ENCODE peak calls at places on chromosome 4, in seven cellular contexts. Q, J, T, E, F, V and H are unnamed samples.

GRCh38 chr4:53497446-53498069 is 93.7 kb downstream of the LNX1 start:
- DNase-seq in V (peak; percentile 33), J (peak; percentile 59), E (peak; percentile 76), F (no peak), T (peak; percentile 26), Q (no peak), H (no peak)

GRCh38 chr4:43471950-43472349 is 579.4 kb downstream of the GRXCR1 start:
- DNase-seq in J (no peak), F (no peak), V (no peak), Q (no peak), T (no peak), E (peak; percentile 16), H (no peak)

GRCh38 chr4:51831133-51831532 is 11.8 kb upstream of the DCUN1D4 start:
- DNase-seq in E (peak; percentile 68), V (peak; percentile 45), Q (no peak), F (peak; percentile 37), J (peak; percentile 51), T (peak; percentile 34), H (no peak)

GRCh38 chr4:89539374-89539773 is 231.8 kb upstream of the GPRIN3 start:
- DNase-seq in V (no peak), E (peak; percentile 73), F (no peak), J (peak; percentile 93), Q (no peak), T (no peak), H (peak; percentile 78)

GRCh38 chr4:94714761-94715160 is 43.0 kb upstream of the BMPR1B start:
- DNase-seq in Q (no peak), F (no peak), V (no peak), J (peak; percentile 74), T (no peak), E (peak; percentile 91), H (peak; percentile 87)

GRCh38 chr4:14257903-14258302 is 630.4 kb upstream of the BOD1L1 start:
- DNase-seq in V (no peak), T (no peak), J (no peak), Q (no peak), F (no peak), E (no peak), H (no peak)

GRCh38 chr4:67680568-67681222 is 20.3 kb downstream of the UBA6 start:
- DNase-seq in T (no peak), Q (no peak), E (peak; percentile 78), J (peak; percentile 31), V (no peak), F (no peak), H (peak; percentile 20)

GRCh38 chr4:80134936-80135701 is 62.1 kb upstream of the ANTXR2 start:
- DNase-seq in Q (no peak), F (no peak), T (no peak), V (no peak), J (peak; percentile 42), E (no peak), H (peak; percentile 10)

GRCh38 chr4:173801876-173802713 is 272.1 kb upstream of the HAND2 start:
- DNase-seq in F (no peak), E (peak; percentile 33), V (no peak), J (peak; percentile 15), Q (no peak), T (no peak), H (no peak)

GRCh38 chr4:48472794-48473193 is 10.3 kb upstream of the SLC10A4 start:
- DNase-seq in F (no peak), Q (no peak), T (no peak), E (no peak), V (no peak), J (no peak), H (no peak)

GRCh38 chr4:101790521-101791188 is at the start of gene BANK1:
- DNase-seq in F (no peak), J (peak; percentile 2), V (peak; percentile 36), E (no peak), T (no peak), Q (no peak), H (no peak)

GRCh38 chr4:32010221-32010620 is 1290.1 kb downstream of the PCDH7 start:
- DNase-seq in T (no peak), F (no peak), V (no peak), J (no peak), Q (no peak), E (no peak), H (no peak)

GRCh38 chr4:133812236-133812635 is 389.4 kb downstream of the PABPC4L start:
- DNase-seq in V (no peak), J (no peak), Q (no peak), F (no peak), E (no peak), T (no peak), H (no peak)

GRCh38 chr4:107689912-107690587 is 30.0 kb downstream of the PAPSS1 start:
- DNase-seq in V (no peak), T (no peak), E (peak; percentile 94), F (no peak), J (peak; percentile 94), Q (no peak), H (peak; percentile 94)

GRCh38 chr4:80096175-80096850 is 23.3 kb upstream of the ANTXR2 start:
- DNase-seq in Q (no peak), F (no peak), T (no peak), E (no peak), V (no peak), J (no peak), H (no peak)

GRCh38 chr4:41331224-41331623 is 74.5 kb downstream of the UCHL1 start:
- DNase-seq in J (no peak), V (no peak), E (no peak), T (no peak), F (no peak), Q (no peak), H (no peak)

GRCh38 chr4:81465668-81466357 is 5.9 kb downstream of the RASGEF1B start:
- DNase-seq in Q (no peak), F (no peak), J (no peak), V (no peak), E (no peak), T (no peak), H (no peak)

GRCh38 chr4:97627785-97628184 is 515.5 kb downstream of the STPG2 start:
- DNase-seq in E (no peak), T (no peak), F (no peak), Q (no peak), J (no peak), V (no peak), H (no peak)

GRCh38 chr4:79552311-79552710 is 144.3 kb upstream of the GK2 start:
- DNase-seq in F (no peak), T (no peak), E (no peak), V (no peak), J (no peak), Q (no peak), H (no peak)

GRCh38 chr4:148574502-148574901 is 132.3 kb upstream of the NR3C2 start:
- DNase-seq in F (no peak), V (no peak), Q (no peak), E (peak; percentile 31), T (no peak), J (peak; percentile 72), H (peak; percentile 53)

GRCh38 chr4:121846662-121847061 is 23.0 kb upstream of the CCNA2 start:
- DNase-seq in F (no peak), Q (no peak), J (no peak), T (no peak), V (no peak), E (no peak), H (no peak)

GRCh38 chr4:166198516-166198915 is 325.5 kb downstream of the TLL1 start:
- DNase-seq in V (no peak), F (no peak), Q (no peak), J (no peak), E (no peak), T (no peak), H (no peak)

GRCh38 chr4:4992833-4993232 is 26.4 kb downstream of the CYTL1 start:
- DNase-seq in J (no peak), E (no peak), T (no peak), Q (no peak), V (no peak), F (no peak), H (no peak)

GRCh38 chr4:4990857-4991540 is 28.3 kb downstream of the CYTL1 start:
- DNase-seq in E (peak; percentile 97), J (peak; percentile 62), Q (no peak), F (no peak), T (peak; percentile 16), V (peak; percentile 38), H (peak; percentile 75)

GRCh38 chr4:4989083-4989622 is 30.1 kb downstream of the CYTL1 start:
- DNase-seq in J (no peak), T (no peak), F (no peak), E (no peak), V (no peak), Q (no peak), H (no peak)

GRCh38 chr4:4990329-4990728 is 28.9 kb downstream of the CYTL1 start:
- DNase-seq in V (no peak), E (peak; percentile 51), J (no peak), F (no peak), Q (no peak), T (no peak), H (no peak)

GRCh38 chr4:4991541-4992099 is 27.6 kb downstream of the CYTL1 start:
- DNase-seq in J (no peak), T (no peak), V (no peak), E (peak; percentile 64), Q (no peak), F (no peak), H (no peak)
- H3K27ac ChIP-seq in J (peak overlapping the region; percentile 36), T (peak overlapping the region; percentile 31), V (no peak overlapping the region), E (peak overlapping the region; percentile 97), Q (no peak overlapping the region), F (no peak overlapping the region), H (no peak overlapping the region)

GRCh38 chr4:85937507-85937906 is 422.3 kb downstream of the MAPK10 start:
- DNase-seq in Q (no peak), V (no peak), F (no peak), J (no peak), T (no peak), E (no peak), H (no peak)
- H3K27ac ChIP-seq in Q (no peak overlapping the region), V (peak overlapping the region; percentile 3), F (no peak overlapping the region), J (no peak overlapping the region), T (no peak overlapping the region), E (no peak overlapping the region), H (no peak overlapping the region)

GRCh38 chr4:6892909-6893202 is 16.8 kb upstream of the TBC1D14 start:
- DNase-seq in V (no peak), J (no peak), E (no peak), F (no peak), T (no peak), Q (no peak), H (no peak)

GRCh38 chr4:6894086-6894478 is 15.5 kb upstream of the TBC1D14 start:
- DNase-seq in F (no peak), Q (no peak), T (no peak), V (no peak), E (no peak), J (no peak), H (no peak)

GRCh38 chr4:6893449-6894085 is 16.1 kb upstream of the TBC1D14 start:
- DNase-seq in Q (no peak), T (no peak), V (no peak), F (no peak), J (peak; percentile 86), E (peak; percentile 29), H (peak; percentile 44)

GRCh38 chr4:6891436-6892170 is 18.0 kb upstream of the TBC1D14 start:
- DNase-seq in T (no peak), F (no peak), J (peak; percentile 31), V (no peak), E (peak; percentile 19), Q (no peak), H (peak; percentile 25)

GRCh38 chr4:6892190-6892908 is 17.3 kb upstream of the TBC1D14 start:
- DNase-seq in J (peak; percentile 79), V (peak; percentile 38), F (peak; percentile 15), Q (peak; percentile 66), E (peak; percentile 81), T (peak; percentile 64), H (peak; percentile 63)
- H3K27ac ChIP-seq in J (peak overlapping the region; percentile 99), V (no peak overlapping the region), F (peak overlapping the region; percentile 25), Q (peak overlapping the region; percentile 78), E (peak overlapping the region; percentile 39), T (peak overlapping the region; percentile 55), H (peak overlapping the region; percentile 3)

GRCh38 chr4:130210871-130211270 is 1114.9 kb downstream of the C4orf33 start:
- DNase-seq in T (no peak), J (no peak), Q (no peak), E (peak; percentile 21), F (no peak), V (no peak), H (peak; percentile 28)
- H3K27ac ChIP-seq in T (no peak overlapping the region), J (no peak overlapping the region), Q (no peak overlapping the region), E (no peak overlapping the region), F (no peak overlapping the region), V (no peak overlapping the region), H (peak overlapping the region; percentile 43)